ENCODE peak calls at places on chromosomes 1 and 21, in four cellular contexts. P is non-pigmented ciliary epithelial cell, F is pancreas, U is cardiac septum. N is an unnamed sample.

GRCh38 chr21:41361786-41362604 is at the start of gene MX2:
- DNase-seq in P (peak), F (no peak), U (peak), N (peak)

GRCh38 chr1:188027613-188028012 is 1198.9 kb downstream of the PLA2G4A start:
- DNase-seq in P (peak), F (no peak), U (no peak), N (peak)

GRCh38 chr1:20686878-20687725 is 25.9 kb upstream of the DDOST start:
- DNase-seq in P (no peak), F (no peak), U (no peak), N (no peak)

GRCh38 chr1:163168053-163168452 is 34.7 kb downstream of the RGS5 start:
- DNase-seq in P (peak), F (no peak), U (no peak), N (peak)

GRCh38 chr1:241589524-241589923 is 50.6 kb downstream of the CHML start:
- DNase-seq in P (no peak), F (no peak), U (no peak), N (no peak)

GRCh38 chr21:28253378-28253777 is 739.3 kb downstream of the LTN1 start:
- DNase-seq in P (no peak), F (no peak), U (no peak), N (no peak)

GRCh38 chr1:31063636-31064035 is 1.9 kb downstream of the PUM1 start:
- DNase-seq in P (no peak), F (no peak), U (no peak), N (no peak)

GRCh38 chr21:38621132-38621531 is 122.9 kb upstream of the ERG start:
- DNase-seq in P (no peak), F (no peak), U (no peak), N (no peak)

GRCh38 chr1:33433509-33434362 is 2.8 kb upstream of the PHC2 start:
- DNase-seq in P (peak), F (no peak), U (no peak), N (peak)

GRCh38 chr1:96087719-96088118 is 633.9 kb upstream of the PTBP2 start:
- DNase-seq in P (no peak), F (no peak), U (no peak), N (no peak)

GRCh38 chr1:66365628-66366027 is 168.3 kb upstream of the SGIP1 start:
- DNase-seq in P (no peak), F (no peak), U (no peak), N (no peak)

GRCh38 chr1:84434081-84434755 is 35.9 kb downstream of the DNASE2B start:
- DNase-seq in P (no peak), F (no peak), U (no peak), N (no peak)

GRCh38 chr21:45151484-45152115 is 77.2 kb downstream of the ADARB1 start:
- DNase-seq in P (no peak), F (no peak), U (peak), N (no peak)

GRCh38 chr1:156086256-156086662 is 4.0 kb upstream of the MEX3A start:
- DNase-seq in P (no peak), F (peak), U (no peak), N (no peak)

GRCh38 chr1:107739651-107740050 is 225.3 kb downstream of the VAV3 start:
- DNase-seq in P (no peak), F (no peak), U (no peak), N (no peak)

GRCh38 chr1:174274452-174274851 is 115.1 kb downstream of the RABGAP1L start:
- DNase-seq in P (no peak), F (no peak), U (no peak), N (no peak)

GRCh38 chr1:150152772-150153461 is 3.2 kb downstream of the PLEKHO1 start:
- DNase-seq in P (no peak), F (no peak), U (peak), N (no peak)

GRCh38 chr21:46295996-46296752 is 10.0 kb downstream of the YBEY start:
- DNase-seq in P (peak), F (no peak), U (peak), N (no peak)

GRCh38 chr1:170196490-170196889 is 50.7 kb downstream of the NTMT2 start:
- DNase-seq in P (no peak), F (no peak), U (no peak), N (no peak)

GRCh38 chr1:203463469-203464062 is 12.0 kb upstream of the PRELP start:
- DNase-seq in P (no peak), F (no peak), U (no peak), N (no peak)

GRCh38 chr1:54401799-54402198 is 4.4 kb downstream of the SSBP3 start:
- DNase-seq in P (no peak), F (no peak), U (no peak), N (no peak)

GRCh38 chr1:162670928-162671663 is 38.8 kb downstream of the DDR2 start:
- DNase-seq in P (no peak), F (no peak), U (no peak), N (no peak)

GRCh38 chr1:18536943-18537342 is 56.2 kb downstream of the KLHDC7A start:
- DNase-seq in P (no peak), F (no peak), U (peak), N (no peak)

GRCh38 chr1:31366796-31367195 is 6.1 kb downstream of the FABP3 start:
- DNase-seq in P (no peak), F (no peak), U (no peak), N (no peak)

GRCh38 chr1:30837653-30838052 is 70.9 kb downstream of the SDC3 start:
- DNase-seq in P (no peak), F (no peak), U (no peak), N (no peak)

GRCh38 chr1:30749691-30750583 is 7.6 kb downstream of the LAPTM5 start:
- DNase-seq in P (no peak), F (no peak), U (no peak), N (no peak)

GRCh38 chr1:12176298-12177118 is 9.7 kb downstream of the TNFRSF1B start:
- DNase-seq in P (no peak), F (no peak), U (no peak), N (no peak)

GRCh38 chr1:163509126-163509525 is 187.4 kb downstream of the NUF2 start:
- DNase-seq in P (no peak), F (no peak), U (no peak), N (no peak)

GRCh38 chr1:89578940-89579684 is 53.8 kb upstream of the LRRC8C start:
- DNase-seq in P (no peak), F (no peak), U (no peak), N (no peak)

GRCh38 chr1:3263790-3264189 is 190.7 kb upstream of the ARHGEF16 start:
- DNase-seq in P (no peak), F (no peak), U (no peak), N (no peak)

GRCh38 chr21:37338671-37339526 is 27.7 kb upstream of the DYRK1A start:
- DNase-seq in P (peak), F (peak), U (no peak), N (peak)

GRCh38 chr21:31142600-31142999 is 104.3 kb upstream of the KRTAP19-8 start:
- DNase-seq in P (no peak), F (no peak), U (no peak), N (no peak)

GRCh38 chr1:168531605-168532345 is 12.0 kb downstream of the XCL2 start:
- DNase-seq in P (no peak), F (no peak), U (no peak), N (no peak)

GRCh38 chr1:87329051-87329755 is 523 bp downstream of the LMO4 start:
- DNase-seq in P (no peak), F (peak), U (peak), N (no peak)

GRCh38 chr1:166167395-166167922 is 658 bp upstream of the FAM78B start:
- DNase-seq in P (no peak), F (no peak), U (no peak), N (no peak)

GRCh38 chr1:154573168-154573510 is 5.6 kb downstream of the CHRNB2 start:
- DNase-seq in P (no peak), F (no peak), U (no peak), N (no peak)

GRCh38 chr1:2455757-2456156 is 20.3 kb upstream of the PLCH2 start:
- DNase-seq in P (no peak), F (no peak), U (no peak), N (no peak)

N was measured in AG04450.